ENCODE peak calls at places on chromosomes 12 and 14, in five cellular contexts. B, U, P, F and X are unnamed samples.

GRCh38 chr12:49097381-49097780 is 2.8 kb upstream of the DHH start:
- DNase-seq in B (no peak), U (no peak), P (no peak), F (no peak), X (no peak)

GRCh38 chr12:22919883-22920282 is 294.9 kb downstream of the ETNK1 start:
- DNase-seq in B (no peak), U (no peak), P (no peak), F (no peak), X (no peak)

GRCh38 chr12:120229071-120229582 is 28.2 kb upstream of the RPLP0 start:
- DNase-seq in B (no peak), U (no peak), P (no peak), F (no peak), X (no peak)

GRCh38 chr12:2329811-2330210 is 277.0 kb downstream of the CACNA1C start:
- DNase-seq in B (no peak), U (no peak), P (no peak), F (no peak), X (no peak)

GRCh38 chr14:24911324-24912095 is 138.4 kb downstream of the STXBP6 start:
- DNase-seq in B (no peak), U (no peak), P (no peak), F (no peak), X (no peak)

GRCh38 chr12:64610660-64611429 is 550 bp downstream of the RASSF3 start:
- DNase-seq in B (peak; percentile 80), U (peak; percentile 54), P (peak; percentile 54), F (peak; percentile 35), X (peak; percentile 72)

GRCh38 chr12:109264095-109264942 is 44.8 kb downstream of the FOXN4 start:
- DNase-seq in B (peak; percentile 78), U (peak; percentile 19), P (no peak), F (no peak), X (peak; percentile 70)

GRCh38 chr14:54796961-54797360 is 105.7 kb downstream of the GCH1 start:
- DNase-seq in B (no peak), U (no peak), P (no peak), F (no peak), X (no peak)

GRCh38 chr12:14873440-14874185 is 12.0 kb downstream of the MGP start:
- DNase-seq in B (no peak), U (no peak), P (no peak), F (no peak), X (no peak)

GRCh38 chr12:19978193-19978592 is 390.1 kb upstream of the PDE3A start:
- DNase-seq in B (no peak), U (no peak), P (no peak), F (no peak), X (no peak)

GRCh38 chr14:87873741-87874140 is 119.2 kb downstream of the GALC start:
- DNase-seq in B (no peak), U (no peak), P (no peak), F (no peak), X (no peak)

GRCh38 chr12:98998697-98999299 is 353.7 kb downstream of the APAF1 start:
- DNase-seq in B (no peak), U (no peak), P (no peak), F (no peak), X (no peak)

GRCh38 chr12:27517961-27518668 is 5.9 kb upstream of the PPFIBP1 start:
- DNase-seq in B (no peak), U (no peak), P (no peak), F (no peak), X (no peak)

GRCh38 chr12:72272731-72273498 is 745 bp downstream of the TRHDE start:
- DNase-seq in B (peak; percentile 32), U (no peak), P (no peak), F (no peak), X (no peak)

GRCh38 chr12:99232324-99232723 is 415.2 kb upstream of the GARIN6 start:
- DNase-seq in B (no peak), U (no peak), P (no peak), F (no peak), X (no peak)

GRCh38 chr12:70652451-70652850 is 15.2 kb upstream of the PTPRB start:
- DNase-seq in B (no peak), U (no peak), P (no peak), F (no peak), X (no peak)

GRCh38 chr12:119803391-119803791 is 73.7 kb downstream of the CIT start:
- DNase-seq in B (peak; percentile 20), U (no peak), P (no peak), F (no peak), X (no peak)

GRCh38 chr12:130081420-130081819 is 80.8 kb upstream of the FZD10 start:
- DNase-seq in B (no peak), U (no peak), P (no peak), F (no peak), X (no peak)

GRCh38 chr14:61229475-61229888 is 51.7 kb downstream of the TMEM30B start:
- DNase-seq in B (no peak), U (no peak), P (no peak), F (no peak), X (no peak)

GRCh38 chr12:154058-154457 is 59.9 kb downstream of the SLC6A12 start:
- DNase-seq in B (no peak), U (no peak), P (no peak), F (no peak), X (no peak)

GRCh38 chr12:110028323-110028722 is 20.0 kb downstream of the C12orf76 start:
- DNase-seq in B (no peak), U (no peak), P (no peak), F (no peak), X (no peak)

GRCh38 chr12:107322063-107322462 is 228.7 kb upstream of the CRY1 start:
- DNase-seq in B (no peak), U (no peak), P (no peak), F (no peak), X (no peak)

GRCh38 chr12:103494388-103494787 is 1.4 kb downstream of the C12orf42 start:
- DNase-seq in B (no peak), U (no peak), P (no peak), F (no peak), X (no peak)

GRCh38 chr12:122080149-122081107 is 1.9 kb downstream of the MLXIP start:
- DNase-seq in B (peak; percentile 78), U (no peak), P (no peak), F (no peak), X (peak; percentile 53)

GRCh38 chr14:79040742-79041249 is 870.6 kb downstream of the NRXN3 start:
- DNase-seq in B (no peak), U (no peak), P (no peak), F (no peak), X (no peak)

GRCh38 chr12:92551853-92552397 is 150.9 kb upstream of the PLEKHG7 start:
- DNase-seq in B (no peak), U (no peak), P (no peak), F (no peak), X (no peak)

GRCh38 chr12:102540856-102541385 is 60.6 kb upstream of the IGF1 start:
- DNase-seq in B (no peak), U (no peak), P (no peak), F (no peak), X (no peak)